ENCODE peak calls at places on chromosomes 4 and X, in eight cellular contexts. Y, L, Q, R, M, H, Z and A are unnamed samples.

GRCh38 chr4:147707892-147708672 is 23.8 kb upstream of the ARHGAP10 start:
- DNase-seq in Z (peak), H (peak), Q (peak), Y (peak), L (peak), R (peak), M (peak), A (peak)

GRCh38 chr4:169271692-169272007 is 894 bp upstream of the SH3RF1 start:
- DNase-seq in L (no peak), H (no peak), Q (no peak), R (no peak), Z (no peak), Y (no peak), M (no peak), A (no peak)

GRCh38 chr4:2671267-2671895 is 84.8 kb downstream of the TNIP2 start:
- DNase-seq in R (peak), Q (peak), Z (no peak), L (no peak), Y (no peak), H (no peak), M (no peak), A (no peak)

GRCh38 chrX:130111220-130111934 is 1.1 kb upstream of the ELF4 start:
- DNase-seq in Y (no peak), R (no peak), H (no peak), Z (no peak), Q (no peak), M (no peak), L (no peak), A (no peak)

GRCh38 chr4:126731062-126731461 is 901.7 kb upstream of the INTU start:
- DNase-seq in Q (no peak), Z (no peak), H (no peak), M (no peak), Y (no peak), R (no peak), L (no peak), A (no peak)

GRCh38 chr4:2361366-2362285 is 56.8 kb downstream of the ZFYVE28 start:
- DNase-seq in H (no peak), R (no peak), M (no peak), Z (no peak), L (no peak), Q (no peak), Y (no peak), A (no peak)

GRCh38 chrX:91434351-91435168 is at the start of gene PABPC5:
- DNase-seq in M (peak), R (peak), L (no peak), Z (no peak), H (peak), Y (no peak), Q (peak), A (no peak)

GRCh38 chr4:55592014-55592413 is at the start of gene PDCL2:
- DNase-seq in L (no peak), Y (no peak), M (no peak), Q (peak), H (no peak), R (peak), Z (no peak), A (no peak)

GRCh38 chrX:154714925-154715324 is 36.0 kb downstream of the GAB3 start:
- DNase-seq in Q (peak), Z (peak), Y (no peak), R (peak), L (peak), H (no peak), M (peak), A (peak)

GRCh38 chr4:110671679-110672078 is 48.8 kb upstream of the PITX2 start:
- DNase-seq in Y (no peak), H (no peak), Q (no peak), L (no peak), M (no peak), R (no peak), Z (no peak), A (no peak)

GRCh38 chrX:153971632-153972367 is at the start of gene HCFC1:
- DNase-seq in Q (peak), M (peak), Z (peak), Y (peak), H (peak), L (peak), R (peak), A (peak)

GRCh38 chr4:8368061-8368481 is 72.5 kb downstream of the ACOX3 start:
- DNase-seq in M (no peak), Q (no peak), Y (no peak), Z (no peak), R (no peak), H (no peak), L (no peak), A (no peak)

GRCh38 chrX:151402719-151403390 is 5.8 kb downstream of the VMA21 start:
- DNase-seq in M (no peak), H (no peak), L (no peak), R (no peak), Q (no peak), Y (no peak), Z (no peak), A (no peak)

GRCh38 chrX:113390531-113390930 is 549.9 kb upstream of the AMOT start:
- DNase-seq in M (no peak), Y (no peak), L (no peak), R (no peak), H (no peak), Q (no peak), Z (no peak), A (no peak)

GRCh38 chr4:24056258-24056657 is 166.4 kb upstream of the PPARGC1A start:
- DNase-seq in Q (no peak), R (no peak), Z (no peak), H (no peak), L (no peak), M (no peak), Y (no peak), A (no peak)